ENCODE peak calls at places on chromosomes 3 and 15, in eight cellular contexts. C, E, O, W, M, U, B and I are unnamed samples.

GRCh38 chr3:127889461-127889863 is 25.6 kb upstream of the KBTBD12 start:
- DNase-seq in U (peak), C (no peak), B (no peak), O (no peak), E (no peak), W (no peak), M (no peak), I (no peak)

GRCh38 chr3:112086018-112086854 is at the start of gene C3orf52:
- DNase-seq in O (peak), U (peak), C (peak), W (peak), M (peak), E (no peak), B (peak), I (peak)

GRCh38 chr3:117439812-117440211 is 730.2 kb downstream of the TUSC7 start:
- DNase-seq in U (peak), M (no peak), W (no peak), E (no peak), B (peak), O (no peak), C (peak), I (no peak)

GRCh38 chr3:124784686-124785382 is 54.6 kb downstream of the UMPS start:
- DNase-seq in M (no peak), U (no peak), E (peak), W (no peak), C (no peak), B (no peak), O (no peak), I (no peak)

GRCh38 chr3:4994144-4994730 is 15.0 kb downstream of the BHLHE40 start:
- DNase-seq in W (no peak), M (no peak), U (peak), O (peak), B (no peak), E (no peak), C (no peak), I (no peak)

GRCh38 chr3:138479355-138479964 is 45.0 kb downstream of the ESYT3 start:
- DNase-seq in W (no peak), B (peak), E (no peak), U (peak), C (peak), O (peak), M (no peak), I (no peak)

GRCh38 chr3:115905871-115906270 is 282.6 kb downstream of the GAP43 start:
- DNase-seq in W (no peak), O (no peak), E (no peak), C (no peak), B (no peak), M (no peak), U (no peak), I (no peak)

GRCh38 chr3:15667484-15667883 is 65.9 kb downstream of the BTD start:
- DNase-seq in O (no peak), W (no peak), U (no peak), C (no peak), E (peak), B (no peak), M (no peak), I (no peak)

GRCh38 chr3:126130981-126131750 is 47.2 kb upstream of the SLC41A3 start:
- DNase-seq in C (no peak), O (no peak), U (no peak), E (no peak), M (no peak), B (no peak), W (no peak), I (no peak)

GRCh38 chr3:33425456-33425855 is 14.7 kb downstream of the UBP1 start:
- DNase-seq in B (no peak), O (no peak), W (no peak), U (no peak), M (no peak), C (peak), E (no peak), I (no peak)

GRCh38 chr3:38168988-38169363 is 3.6 kb downstream of the OXSR1 start:
- DNase-seq in O (no peak), C (no peak), E (no peak), B (no peak), M (no peak), W (no peak), U (peak), I (no peak)

GRCh38 chr3:8540456-8540855 is 38.8 kb downstream of the LMCD1 start:
- DNase-seq in W (no peak), E (no peak), M (no peak), B (no peak), C (no peak), O (no peak), U (no peak), I (no peak)

GRCh38 chr3:71724584-71725278 is 471 bp downstream of the EIF4E3 start:
- DNase-seq in M (peak), U (peak), E (no peak), B (no peak), W (peak), O (peak), C (peak), I (peak)

GRCh38 chr3:76646921-76647562 is 392.9 kb upstream of the ROBO2 start:
- DNase-seq in C (no peak), E (no peak), W (no peak), O (peak), M (no peak), U (no peak), B (no peak), I (no peak)

GRCh38 chr3:187878776-187879524 is 133.7 kb upstream of the BCL6 start:
- DNase-seq in O (no peak), E (no peak), B (no peak), M (no peak), W (peak), U (peak), C (no peak), I (no peak)

GRCh38 chr3:157494581-157495281 is 8.5 kb downstream of the VEPH1 start:
- DNase-seq in E (no peak), U (peak), C (peak), M (no peak), W (no peak), O (no peak), B (peak), I (no peak)

GRCh38 chr15:88256261-88257230 is at the start of gene NTRK3:
- DNase-seq in B (peak), O (no peak), M (no peak), W (no peak), E (no peak), C (no peak), U (peak), I (no peak)

GRCh38 chr3:148528024-148528423 is 169.7 kb upstream of the AGTR1 start:
- DNase-seq in E (no peak), W (no peak), M (no peak), B (no peak), O (no peak), C (no peak), U (peak), I (no peak)

GRCh38 chr3:45687828-45688193 is 1.4 kb upstream of the SACM1L start:
- DNase-seq in U (no peak), O (peak), B (no peak), E (no peak), W (no peak), C (no peak), M (no peak), I (no peak)

GRCh38 chr3:3589715-3590130 is 209.5 kb upstream of the LRRN1 start:
- DNase-seq in E (peak), O (no peak), B (no peak), W (no peak), M (no peak), C (no peak), U (no peak), I (no peak)

GRCh38 chr15:52010633-52011595 is 8.1 kb upstream of the MAPK6 start:
- DNase-seq in C (no peak), W (peak), E (peak), M (peak), B (peak), U (peak), O (peak), I (no peak)

GRCh38 chr15:65388306-65389080 is 10.7 kb upstream of the IGDCC3 start:
- DNase-seq in W (no peak), U (no peak), B (no peak), M (no peak), O (no peak), C (no peak), E (no peak), I (no peak)

GRCh38 chr15:86106306-86106705 is 26.6 kb downstream of the AGBL1 start:
- DNase-seq in E (no peak), U (no peak), M (no peak), O (no peak), B (no peak), W (no peak), C (no peak), I (no peak)

GRCh38 chr3:109804697-109805096 is 467.4 kb upstream of the DPPA4 start:
- DNase-seq in U (no peak), B (no peak), O (no peak), C (no peak), W (no peak), E (no peak), M (no peak), I (no peak)

GRCh38 chr3:159751754-159752153 is 236.9 kb upstream of the IL12A start:
- DNase-seq in B (no peak), W (no peak), O (no peak), C (no peak), E (no peak), U (peak), M (no peak), I (no peak)

GRCh38 chr3:76369170-76369569 is 583.8 kb upstream of the ZNF717 start:
- DNase-seq in C (peak), M (no peak), E (no peak), U (no peak), W (no peak), O (no peak), B (no peak), I (no peak)

GRCh38 chr3:95565502-95565901 is 1248.9 kb upstream of the EPHA6 start:
- DNase-seq in B (no peak), W (no peak), U (no peak), O (no peak), C (no peak), E (no peak), M (no peak), I (no peak)

GRCh38 chr3:149307435-149307783 is 26.0 kb downstream of the TM4SF18 start:
- DNase-seq in W (no peak), M (no peak), B (no peak), E (no peak), O (no peak), C (no peak), U (no peak), I (no peak)

GRCh38 chr15:55824857-55825613 is 82.1 kb upstream of the PRTG start:
- DNase-seq in O (no peak), E (no peak), U (no peak), W (no peak), B (no peak), C (no peak), M (no peak), I (no peak)

GRCh38 chr3:81339040-81339845 is 422.2 kb downstream of the GBE1 start:
- DNase-seq in M (no peak), W (peak), U (peak), B (peak), C (peak), O (no peak), E (no peak), I (no peak)

GRCh38 chr15:42392309-42393024 is 33.2 kb downstream of the CAPN3 start:
- DNase-seq in E (no peak), W (peak), B (no peak), U (no peak), O (no peak), C (no peak), M (no peak), I (no peak)

GRCh38 chr3:184368804-184369183 is 7.3 kb downstream of the POLR2H start:
- DNase-seq in M (no peak), E (no peak), W (no peak), O (no peak), U (peak), B (no peak), C (no peak), I (no peak)

GRCh38 chr3:150372320-150373118 is 35.6 kb upstream of the TSC22D2 start:
- DNase-seq in E (no peak), B (no peak), U (peak), O (no peak), C (no peak), W (peak), M (no peak), I (no peak)

GRCh38 chr3:120907659-120908029 is 361 bp upstream of the STXBP5L start:
- DNase-seq in B (peak), O (no peak), W (no peak), U (no peak), M (no peak), E (no peak), C (peak), I (no peak)

GRCh38 chr3:45165497-45166282 is 19.5 kb upstream of the CDCP1 start:
- DNase-seq in B (no peak), O (no peak), C (no peak), M (no peak), W (no peak), E (no peak), U (no peak), I (no peak)

GRCh38 chr15:93520206-93520605 is 431.2 kb upstream of the RGMA start:
- DNase-seq in C (peak), O (no peak), U (no peak), E (no peak), W (no peak), B (no peak), M (no peak), I (no peak)

GRCh38 chr15:45921376-45921775 is 286.5 kb downstream of the SQOR start:
- DNase-seq in C (no peak), E (no peak), B (no peak), W (no peak), M (no peak), O (no peak), U (peak), I (no peak)

GRCh38 chr3:13145826-13146642 is 72.8 kb upstream of the IQSEC1 start:
- DNase-seq in C (no peak), E (no peak), W (no peak), U (no peak), O (no peak), B (no peak), M (no peak), I (no peak)